ENCODE peak calls at places on chromosomes 1 and 21, in nine cellular contexts. One of them, this sample, is unnamed.

GRCh38 chr1:12067900-12068821 is 5.1 kb downstream of the TNFRSF8 start:
- DNase-seq in central memory CD4-positive, alpha-beta T cell: no peak
- DNase-seq in NCI-H1436: no peak
- DNase-seq in fibroblast of lung: peak; percentile 52
- DNase-seq in progenitor cell of endocrine pancreas: no peak
- DNase-seq in SW 1271: no peak
- DNase-seq in stimulated activated CD4-positive, alpha-beta T cell treated with anti-CD3 and anti-CD28 coated beads, Interleukin-1b, Interleukin-23, amount 100 ng/mL, for 24 hours: no peak
- DNase-seq in stomach: no peak
- DNase-seq in transverse colon: no peak
- DNase-seq in this sample: peak; percentile 65

GRCh38 chr21:46155514-46156377 is at the start of gene FTCD:
- DNase-seq in central memory CD4-positive, alpha-beta T cell: no peak
- DNase-seq in NCI-H1436: no peak
- DNase-seq in fibroblast of lung: no peak
- DNase-seq in progenitor cell of endocrine pancreas: no peak
- DNase-seq in SW 1271: no peak
- DNase-seq in stimulated activated CD4-positive, alpha-beta T cell treated with anti-CD3 and anti-CD28 coated beads, Interleukin-1b, Interleukin-23, amount 100 ng/mL, for 24 hours: no peak
- DNase-seq in stomach: peak; percentile 20
- DNase-seq in transverse colon: no peak
- DNase-seq in this sample: no peak

GRCh38 chr1:168628807-168629206 is 52.4 kb downstream of the XCL1 start:
- DNase-seq in central memory CD4-positive, alpha-beta T cell: no peak
- DNase-seq in NCI-H1436: no peak
- DNase-seq in fibroblast of lung: peak; percentile 35
- DNase-seq in progenitor cell of endocrine pancreas: no peak
- DNase-seq in SW 1271: peak; percentile 35
- DNase-seq in stimulated activated CD4-positive, alpha-beta T cell treated with anti-CD3 and anti-CD28 coated beads, Interleukin-1b, Interleukin-23, amount 100 ng/mL, for 24 hours: no peak
- DNase-seq in stomach: no peak
- DNase-seq in transverse colon: no peak
- DNase-seq in this sample: peak; percentile 62

GRCh38 chr1:188986751-188987417 is 1490.8 kb downstream of the BRINP3 start:
- DNase-seq in central memory CD4-positive, alpha-beta T cell: no peak
- DNase-seq in NCI-H1436: no peak
- DNase-seq in fibroblast of lung: no peak
- DNase-seq in progenitor cell of endocrine pancreas: no peak
- DNase-seq in SW 1271: no peak
- DNase-seq in stimulated activated CD4-positive, alpha-beta T cell treated with anti-CD3 and anti-CD28 coated beads, Interleukin-1b, Interleukin-23, amount 100 ng/mL, for 24 hours: no peak
- DNase-seq in stomach: no peak
- DNase-seq in transverse colon: no peak
- DNase-seq in this sample: no peak

GRCh38 chr1:108877858-108878257 is 1.1 kb downstream of the GPSM2 start:
- DNase-seq in central memory CD4-positive, alpha-beta T cell: no peak
- DNase-seq in NCI-H1436: no peak
- DNase-seq in fibroblast of lung: peak; percentile 50
- DNase-seq in progenitor cell of endocrine pancreas: no peak
- DNase-seq in SW 1271: no peak
- DNase-seq in stimulated activated CD4-positive, alpha-beta T cell treated with anti-CD3 and anti-CD28 coated beads, Interleukin-1b, Interleukin-23, amount 100 ng/mL, for 24 hours: no peak
- DNase-seq in stomach: no peak
- DNase-seq in transverse colon: no peak
- DNase-seq in this sample: peak; percentile 12

GRCh38 chr1:246418565-246419312 is 88.3 kb downstream of the SMYD3 start:
- DNase-seq in central memory CD4-positive, alpha-beta T cell: no peak
- DNase-seq in NCI-H1436: no peak
- DNase-seq in fibroblast of lung: no peak
- DNase-seq in progenitor cell of endocrine pancreas: no peak
- DNase-seq in SW 1271: no peak
- DNase-seq in stimulated activated CD4-positive, alpha-beta T cell treated with anti-CD3 and anti-CD28 coated beads, Interleukin-1b, Interleukin-23, amount 100 ng/mL, for 24 hours: no peak
- DNase-seq in stomach: no peak
- DNase-seq in transverse colon: no peak
- DNase-seq in this sample: no peak

GRCh38 chr1:41936107-41936506 is 17.4 kb upstream of the HIVEP3 start:
- DNase-seq in central memory CD4-positive, alpha-beta T cell: no peak
- DNase-seq in NCI-H1436: peak; percentile 55
- DNase-seq in fibroblast of lung: peak; percentile 34
- DNase-seq in progenitor cell of endocrine pancreas: no peak
- DNase-seq in SW 1271: peak; percentile 5
- DNase-seq in stimulated activated CD4-positive, alpha-beta T cell treated with anti-CD3 and anti-CD28 coated beads, Interleukin-1b, Interleukin-23, amount 100 ng/mL, for 24 hours: no peak
- DNase-seq in stomach: no peak
- DNase-seq in transverse colon: no peak
- DNase-seq in this sample: no peak

GRCh38 chr1:200038987-200039848 is 11.7 kb downstream of the NR5A2 start:
- DNase-seq in central memory CD4-positive, alpha-beta T cell: no peak
- DNase-seq in NCI-H1436: peak; percentile 13
- DNase-seq in fibroblast of lung: no peak
- DNase-seq in progenitor cell of endocrine pancreas: no peak
- DNase-seq in SW 1271: peak; percentile 8
- DNase-seq in stimulated activated CD4-positive, alpha-beta T cell treated with anti-CD3 and anti-CD28 coated beads, Interleukin-1b, Interleukin-23, amount 100 ng/mL, for 24 hours: no peak
- DNase-seq in stomach: peak; percentile 46
- DNase-seq in transverse colon: peak; percentile 55
- DNase-seq in this sample: peak; percentile 67

GRCh38 chr1:167427843-167428242 is 90.5 kb downstream of the CD247 start:
- DNase-seq in central memory CD4-positive, alpha-beta T cell: no peak
- DNase-seq in NCI-H1436: no peak
- DNase-seq in fibroblast of lung: peak; percentile 9
- DNase-seq in progenitor cell of endocrine pancreas: no peak
- DNase-seq in SW 1271: no peak
- DNase-seq in stimulated activated CD4-positive, alpha-beta T cell treated with anti-CD3 and anti-CD28 coated beads, Interleukin-1b, Interleukin-23, amount 100 ng/mL, for 24 hours: no peak
- DNase-seq in stomach: no peak
- DNase-seq in transverse colon: no peak
- DNase-seq in this sample: no peak

GRCh38 chr1:226162898-226163297 is 23.6 kb downstream of the ACBD3 start:
- DNase-seq in central memory CD4-positive, alpha-beta T cell: no peak
- DNase-seq in NCI-H1436: no peak
- DNase-seq in fibroblast of lung: no peak
- DNase-seq in progenitor cell of endocrine pancreas: no peak
- DNase-seq in SW 1271: no peak
- DNase-seq in stimulated activated CD4-positive, alpha-beta T cell treated with anti-CD3 and anti-CD28 coated beads, Interleukin-1b, Interleukin-23, amount 100 ng/mL, for 24 hours: no peak
- DNase-seq in stomach: no peak
- DNase-seq in transverse colon: no peak
- DNase-seq in this sample: no peak

GRCh38 chr1:154474802-154475201 is 27.2 kb upstream of the TDRD10 start:
- DNase-seq in central memory CD4-positive, alpha-beta T cell: no peak
- DNase-seq in NCI-H1436: no peak
- DNase-seq in fibroblast of lung: peak; percentile 66
- DNase-seq in progenitor cell of endocrine pancreas: no peak
- DNase-seq in SW 1271: no peak
- DNase-seq in stimulated activated CD4-positive, alpha-beta T cell treated with anti-CD3 and anti-CD28 coated beads, Interleukin-1b, Interleukin-23, amount 100 ng/mL, for 24 hours: no peak
- DNase-seq in stomach: peak; percentile 68
- DNase-seq in transverse colon: peak; percentile 90
- DNase-seq in this sample: peak; percentile 76

GRCh38 chr1:44523747-44524146 is 118.7 kb downstream of the RNF220 start:
- DNase-seq in central memory CD4-positive, alpha-beta T cell: no peak
- DNase-seq in NCI-H1436: no peak
- DNase-seq in fibroblast of lung: no peak
- DNase-seq in progenitor cell of endocrine pancreas: no peak
- DNase-seq in SW 1271: no peak
- DNase-seq in stimulated activated CD4-positive, alpha-beta T cell treated with anti-CD3 and anti-CD28 coated beads, Interleukin-1b, Interleukin-23, amount 100 ng/mL, for 24 hours: no peak
- DNase-seq in stomach: no peak
- DNase-seq in transverse colon: no peak
- DNase-seq in this sample: no peak

GRCh38 chr1:220019071-220019470 is 27.2 kb downstream of the EPRS1 start:
- DNase-seq in central memory CD4-positive, alpha-beta T cell: no peak
- DNase-seq in NCI-H1436: no peak
- DNase-seq in fibroblast of lung: no peak
- DNase-seq in progenitor cell of endocrine pancreas: no peak
- DNase-seq in SW 1271: no peak
- DNase-seq in stimulated activated CD4-positive, alpha-beta T cell treated with anti-CD3 and anti-CD28 coated beads, Interleukin-1b, Interleukin-23, amount 100 ng/mL, for 24 hours: no peak
- DNase-seq in stomach: no peak
- DNase-seq in transverse colon: no peak
- DNase-seq in this sample: no peak

GRCh38 chr21:40373760-40374159 is 473.2 kb downstream of the DSCAM start:
- DNase-seq in central memory CD4-positive, alpha-beta T cell: no peak
- DNase-seq in NCI-H1436: no peak
- DNase-seq in fibroblast of lung: no peak
- DNase-seq in progenitor cell of endocrine pancreas: no peak
- DNase-seq in SW 1271: no peak
- DNase-seq in stimulated activated CD4-positive, alpha-beta T cell treated with anti-CD3 and anti-CD28 coated beads, Interleukin-1b, Interleukin-23, amount 100 ng/mL, for 24 hours: no peak
- DNase-seq in stomach: no peak
- DNase-seq in transverse colon: no peak
- DNase-seq in this sample: no peak

GRCh38 chr1:116556289-116557006 is 14.4 kb downstream of the CD58 start:
- DNase-seq in central memory CD4-positive, alpha-beta T cell: peak; percentile 77
- DNase-seq in NCI-H1436: no peak
- DNase-seq in fibroblast of lung: peak; percentile 57
- DNase-seq in progenitor cell of endocrine pancreas: no peak
- DNase-seq in SW 1271: no peak
- DNase-seq in stimulated activated CD4-positive, alpha-beta T cell treated with anti-CD3 and anti-CD28 coated beads, Interleukin-1b, Interleukin-23, amount 100 ng/mL, for 24 hours: peak; percentile 43
- DNase-seq in stomach: peak; percentile 68
- DNase-seq in transverse colon: peak; percentile 80
- DNase-seq in this sample: peak; percentile 80

GRCh38 chr1:233606813-233607212 is 7.1 kb upstream of the KCNK1 start:
- DNase-seq in central memory CD4-positive, alpha-beta T cell: no peak
- DNase-seq in NCI-H1436: no peak
- DNase-seq in fibroblast of lung: no peak
- DNase-seq in progenitor cell of endocrine pancreas: no peak
- DNase-seq in SW 1271: no peak
- DNase-seq in stimulated activated CD4-positive, alpha-beta T cell treated with anti-CD3 and anti-CD28 coated beads, Interleukin-1b, Interleukin-23, amount 100 ng/mL, for 24 hours: no peak
- DNase-seq in stomach: no peak
- DNase-seq in transverse colon: no peak
- DNase-seq in this sample: no peak

GRCh38 chr1:112285311-112285710 is 110.7 kb upstream of the CTTNBP2NL start:
- DNase-seq in central memory CD4-positive, alpha-beta T cell: no peak
- DNase-seq in NCI-H1436: no peak
- DNase-seq in fibroblast of lung: no peak
- DNase-seq in progenitor cell of endocrine pancreas: no peak
- DNase-seq in SW 1271: no peak
- DNase-seq in stimulated activated CD4-positive, alpha-beta T cell treated with anti-CD3 and anti-CD28 coated beads, Interleukin-1b, Interleukin-23, amount 100 ng/mL, for 24 hours: no peak
- DNase-seq in stomach: no peak
- DNase-seq in transverse colon: no peak
- DNase-seq in this sample: no peak

GRCh38 chr1:111399792-111400610 is 27.5 kb downstream of the OVGP1 start:
- DNase-seq in central memory CD4-positive, alpha-beta T cell: peak; percentile 24
- DNase-seq in NCI-H1436: peak; percentile 29
- DNase-seq in fibroblast of lung: peak; percentile 73
- DNase-seq in progenitor cell of endocrine pancreas: peak; percentile 31
- DNase-seq in SW 1271: peak; percentile 26
- DNase-seq in stimulated activated CD4-positive, alpha-beta T cell treated with anti-CD3 and anti-CD28 coated beads, Interleukin-1b, Interleukin-23, amount 100 ng/mL, for 24 hours: peak; percentile 13
- DNase-seq in stomach: peak; percentile 63
- DNase-seq in transverse colon: peak; percentile 38
- DNase-seq in this sample: peak; percentile 59

GRCh38 chr1:55980574-55980973 is 598.8 kb downstream of the PLPP3 start:
- DNase-seq in central memory CD4-positive, alpha-beta T cell: no peak
- DNase-seq in NCI-H1436: no peak
- DNase-seq in fibroblast of lung: peak; percentile 78
- DNase-seq in progenitor cell of endocrine pancreas: no peak
- DNase-seq in SW 1271: no peak
- DNase-seq in stimulated activated CD4-positive, alpha-beta T cell treated with anti-CD3 and anti-CD28 coated beads, Interleukin-1b, Interleukin-23, amount 100 ng/mL, for 24 hours: no peak
- DNase-seq in stomach: no peak
- DNase-seq in transverse colon: no peak
- DNase-seq in this sample: no peak

GRCh38 chr1:156246762-156247459 is 945 bp downstream of the PAQR6 start:
- DNase-seq in central memory CD4-positive, alpha-beta T cell: no peak
- DNase-seq in NCI-H1436: no peak
- DNase-seq in fibroblast of lung: no peak
- DNase-seq in progenitor cell of endocrine pancreas: no peak
- DNase-seq in SW 1271: no peak
- DNase-seq in stimulated activated CD4-positive, alpha-beta T cell treated with anti-CD3 and anti-CD28 coated beads, Interleukin-1b, Interleukin-23, amount 100 ng/mL, for 24 hours: no peak
- DNase-seq in stomach: peak; percentile 36
- DNase-seq in transverse colon: no peak
- DNase-seq in this sample: peak; percentile 62

GRCh38 chr21:43357708-43358430 is 69.1 kb downstream of the SIK1 start:
- DNase-seq in central memory CD4-positive, alpha-beta T cell: no peak
- DNase-seq in NCI-H1436: no peak
- DNase-seq in fibroblast of lung: no peak
- DNase-seq in progenitor cell of endocrine pancreas: no peak
- DNase-seq in SW 1271: no peak
- DNase-seq in stimulated activated CD4-positive, alpha-beta T cell treated with anti-CD3 and anti-CD28 coated beads, Interleukin-1b, Interleukin-23, amount 100 ng/mL, for 24 hours: no peak
- DNase-seq in stomach: no peak
- DNase-seq in transverse colon: no peak
- DNase-seq in this sample: no peak

GRCh38 chr1:22414244-22414751 is 37.4 kb upstream of the ZBTB40 start:
- DNase-seq in central memory CD4-positive, alpha-beta T cell: no peak
- DNase-seq in NCI-H1436: no peak
- DNase-seq in fibroblast of lung: peak; percentile 59
- DNase-seq in progenitor cell of endocrine pancreas: no peak
- DNase-seq in SW 1271: no peak
- DNase-seq in stimulated activated CD4-positive, alpha-beta T cell treated with anti-CD3 and anti-CD28 coated beads, Interleukin-1b, Interleukin-23, amount 100 ng/mL, for 24 hours: no peak
- DNase-seq in stomach: peak; percentile 85
- DNase-seq in transverse colon: peak; percentile 33
- DNase-seq in this sample: no peak

GRCh38 chr1:41479000-41479807 is 5.3 kb downstream of the EDN2 start:
- DNase-seq in central memory CD4-positive, alpha-beta T cell: no peak
- DNase-seq in NCI-H1436: no peak
- DNase-seq in fibroblast of lung: peak; percentile 71
- DNase-seq in progenitor cell of endocrine pancreas: no peak
- DNase-seq in SW 1271: no peak
- DNase-seq in stimulated activated CD4-positive, alpha-beta T cell treated with anti-CD3 and anti-CD28 coated beads, Interleukin-1b, Interleukin-23, amount 100 ng/mL, for 24 hours: no peak
- DNase-seq in stomach: no peak
- DNase-seq in transverse colon: no peak
- DNase-seq in this sample: peak; percentile 83

GRCh38 chr1:202835548-202836072 is 24.9 kb downstream of the PCAT6 start:
- DNase-seq in central memory CD4-positive, alpha-beta T cell: peak; percentile 54
- DNase-seq in NCI-H1436: no peak
- DNase-seq in fibroblast of lung: no peak
- DNase-seq in progenitor cell of endocrine pancreas: no peak
- DNase-seq in SW 1271: no peak
- DNase-seq in stimulated activated CD4-positive, alpha-beta T cell treated with anti-CD3 and anti-CD28 coated beads, Interleukin-1b, Interleukin-23, amount 100 ng/mL, for 24 hours: no peak
- DNase-seq in stomach: no peak
- DNase-seq in transverse colon: no peak
- DNase-seq in this sample: no peak

GRCh38 chr1:19028546-19029129 is 72.2 kb upstream of the IFFO2 start:
- DNase-seq in central memory CD4-positive, alpha-beta T cell: no peak
- DNase-seq in NCI-H1436: no peak
- DNase-seq in fibroblast of lung: no peak
- DNase-seq in progenitor cell of endocrine pancreas: no peak
- DNase-seq in SW 1271: no peak
- DNase-seq in stimulated activated CD4-positive, alpha-beta T cell treated with anti-CD3 and anti-CD28 coated beads, Interleukin-1b, Interleukin-23, amount 100 ng/mL, for 24 hours: no peak
- DNase-seq in stomach: no peak
- DNase-seq in transverse colon: no peak
- DNase-seq in this sample: peak; percentile 4

GRCh38 chr1:54570161-54570560 is 22.1 kb downstream of the ACOT11 start:
- DNase-seq in central memory CD4-positive, alpha-beta T cell: no peak
- DNase-seq in NCI-H1436: no peak
- DNase-seq in fibroblast of lung: no peak
- DNase-seq in progenitor cell of endocrine pancreas: no peak
- DNase-seq in SW 1271: no peak
- DNase-seq in stimulated activated CD4-positive, alpha-beta T cell treated with anti-CD3 and anti-CD28 coated beads, Interleukin-1b, Interleukin-23, amount 100 ng/mL, for 24 hours: no peak
- DNase-seq in stomach: no peak
- DNase-seq in transverse colon: no peak
- DNase-seq in this sample: no peak

GRCh38 chr1:225694151-225694603 is 41.3 kb upstream of the ENAH start:
- DNase-seq in central memory CD4-positive, alpha-beta T cell: no peak
- DNase-seq in NCI-H1436: no peak
- DNase-seq in fibroblast of lung: peak; percentile 56
- DNase-seq in progenitor cell of endocrine pancreas: no peak
- DNase-seq in SW 1271: no peak
- DNase-seq in stimulated activated CD4-positive, alpha-beta T cell treated with anti-CD3 and anti-CD28 coated beads, Interleukin-1b, Interleukin-23, amount 100 ng/mL, for 24 hours: no peak
- DNase-seq in stomach: peak; percentile 78
- DNase-seq in transverse colon: no peak
- DNase-seq in this sample: no peak

GRCh38 chr1:160376525-160377131 is 9.8 kb downstream of the NHLH1 start:
- DNase-seq in central memory CD4-positive, alpha-beta T cell: peak; percentile 35
- DNase-seq in NCI-H1436: peak; percentile 62
- DNase-seq in fibroblast of lung: peak; percentile 81
- DNase-seq in progenitor cell of endocrine pancreas: no peak
- DNase-seq in SW 1271: peak; percentile 29
- DNase-seq in stimulated activated CD4-positive, alpha-beta T cell treated with anti-CD3 and anti-CD28 coated beads, Interleukin-1b, Interleukin-23, amount 100 ng/mL, for 24 hours: no peak
- DNase-seq in stomach: no peak
- DNase-seq in transverse colon: peak; percentile 17
- DNase-seq in this sample: peak; percentile 69

GRCh38 chr1:30416221-30416820 is 307.1 kb downstream of the MATN1 start:
- DNase-seq in central memory CD4-positive, alpha-beta T cell: no peak
- DNase-seq in NCI-H1436: no peak
- DNase-seq in fibroblast of lung: no peak
- DNase-seq in progenitor cell of endocrine pancreas: no peak
- DNase-seq in SW 1271: no peak
- DNase-seq in stimulated activated CD4-positive, alpha-beta T cell treated with anti-CD3 and anti-CD28 coated beads, Interleukin-1b, Interleukin-23, amount 100 ng/mL, for 24 hours: no peak
- DNase-seq in stomach: peak; percentile 16
- DNase-seq in transverse colon: no peak
- DNase-seq in this sample: peak; percentile 3

GRCh38 chr21:43864806-43865470 is at the start of gene AGPAT3:
- DNase-seq in central memory CD4-positive, alpha-beta T cell: peak; percentile 32
- DNase-seq in NCI-H1436: no peak
- DNase-seq in fibroblast of lung: no peak
- DNase-seq in progenitor cell of endocrine pancreas: no peak
- DNase-seq in SW 1271: no peak
- DNase-seq in stimulated activated CD4-positive, alpha-beta T cell treated with anti-CD3 and anti-CD28 coated beads, Interleukin-1b, Interleukin-23, amount 100 ng/mL, for 24 hours: no peak
- DNase-seq in stomach: no peak
- DNase-seq in transverse colon: no peak
- DNase-seq in this sample: peak; percentile 64

GRCh38 chr1:109490029-109490933 is 3.6 kb upstream of the CYB561D1 start:
- DNase-seq in central memory CD4-positive, alpha-beta T cell: peak; percentile 54
- DNase-seq in NCI-H1436: peak; percentile 51
- DNase-seq in fibroblast of lung: peak; percentile 65
- DNase-seq in progenitor cell of endocrine pancreas: peak; percentile 51
- DNase-seq in SW 1271: peak; percentile 36
- DNase-seq in stimulated activated CD4-positive, alpha-beta T cell treated with anti-CD3 and anti-CD28 coated beads, Interleukin-1b, Interleukin-23, amount 100 ng/mL, for 24 hours: peak; percentile 59
- DNase-seq in stomach: peak; percentile 75
- DNase-seq in transverse colon: peak; percentile 82
- DNase-seq in this sample: peak; percentile 84